ENCODE peak calls at places on chromosomes 4 and X, in four cellular contexts. U, W, B and Y are unnamed samples.
A peak's percentile ranks its signal among the peaks of the same experiment; 100 is the strongest.

GRCh38 chrX:48715066-48715465 is 18.5 kb downstream of the SUV39H1 start:
- DNase-seq in B (no peak), W (no peak), U (no peak), Y (no peak)

GRCh38 chr4:2290974-2291704 is 29.2 kb upstream of the MXD4 start:
- DNase-seq in U (peak; percentile 51), W (no peak), B (peak; percentile 72), Y (peak; percentile 66)

GRCh38 chrX:1323315-1323714 is 13.3 kb upstream of the IL3RA start:
- DNase-seq in B (peak; percentile 79), U (peak; percentile 62), W (peak; percentile 20), Y (peak; percentile 69)

GRCh38 chr4:173958445-173958844 is 325.0 kb downstream of the FBXO8 start:
- DNase-seq in B (no peak), W (no peak), U (peak; percentile 15), Y (no peak)

GRCh38 chrX:69618803-69619202 is 2.9 kb downstream of the EDA start:
- DNase-seq in B (no peak), W (peak; percentile 4), U (peak; percentile 36), Y (no peak)

GRCh38 chrX:15973941-15974340 is 119.3 kb upstream of the AP1S2 start:
- DNase-seq in W (no peak), B (no peak), U (no peak), Y (no peak)

GRCh38 chr4:186030795-186031194 is 38.2 kb upstream of the TLR3 start:
- DNase-seq in U (no peak), W (no peak), B (no peak), Y (no peak)

GRCh38 chrX:42432552-42432951 is 345.4 kb downstream of the PPP1R2C start:
- DNase-seq in U (no peak), B (no peak), W (no peak), Y (no peak)

GRCh38 chrX:101160001-101160400 is 59.6 kb upstream of the DRP2 start:
- DNase-seq in U (no peak), B (no peak), W (no peak), Y (no peak)

GRCh38 chr4:2587215-2587823 is 50.9 kb downstream of the FAM193A start:
- DNase-seq in B (no peak), W (no peak), U (no peak), Y (no peak)

GRCh38 chr4:59936566-59936965 is 1263.6 kb upstream of the ADGRL3 start:
- DNase-seq in U (no peak), W (no peak), B (no peak), Y (no peak)

GRCh38 chrX:20265726-20266681 is 705 bp downstream of the RPS6KA3 start:
- DNase-seq in B (peak; percentile 56), U (peak; percentile 5), W (peak; percentile 2), Y (peak; percentile 37)

GRCh38 chr4:16524911-16525574 is 298.8 kb upstream of the TAPT1 start:
- DNase-seq in W (no peak), U (peak; percentile 7), B (no peak), Y (no peak)

GRCh38 chrX:108699368-108699767 is 37.0 kb downstream of the IRS4 start:
- DNase-seq in U (no peak), W (peak; percentile 42), B (no peak), Y (no peak)

GRCh38 chr4:113141901-113142346 is 92.5 kb downstream of the ANK2 start:
- DNase-seq in B (no peak), U (no peak), W (peak; percentile 15), Y (no peak)

GRCh38 chr4:17636696-17637351 is 22.4 kb downstream of the MED28 start:
- DNase-seq in B (peak; percentile 85), U (peak; percentile 62), W (peak; percentile 70), Y (peak; percentile 79)

GRCh38 chrX:20211261-20211786 is 55.4 kb downstream of the RPS6KA3 start:
- DNase-seq in B (no peak), U (no peak), W (no peak), Y (no peak)

GRCh38 chrX:23898412-23898959 is 9.3 kb downstream of the APOO start:
- DNase-seq in W (peak; percentile 37), U (no peak), B (no peak), Y (no peak)

GRCh38 chrX:55907968-55908607 is 190.5 kb downstream of the RRAGB start:
- DNase-seq in W (peak; percentile 58), B (peak; percentile 68), U (peak; percentile 75), Y (peak; percentile 54)

GRCh38 chr4:8383016-8383415 is 57.5 kb downstream of the ACOX3 start:
- DNase-seq in W (no peak), U (no peak), B (no peak), Y (no peak)

GRCh38 chr4:8586671-8587468 is 5.7 kb upstream of the CPZ start:
- DNase-seq in U (no peak), B (no peak), W (no peak), Y (no peak)